ENCODE peak calls at places on chromosomes 16 and 17, in four cellular contexts. Z, T, G and Y are unnamed samples.
A peak's percentile ranks its signal among the peaks of the same experiment; 100 is the strongest.

GRCh38 chr17:77555741-77556291 is 402.7 kb upstream of the TNRC6C start:
- DNase-seq in Z (no peak), T (no peak), G (peak; percentile 27), Y (no peak)

GRCh38 chr17:67942810-67943209 is 53.5 kb downstream of the C17orf58 start:
- DNase-seq in Z (no peak), T (no peak), G (no peak), Y (peak; percentile 44)

GRCh38 chr16:7074715-7075114 is 257.9 kb upstream of the RBFOX1 start:
- DNase-seq in Z (no peak), T (no peak), G (no peak), Y (no peak)

GRCh38 chr17:47324224-47325020 is 667 bp downstream of the EFCAB13 start:
- DNase-seq in Z (peak; percentile 73), T (peak; percentile 65), G (peak; percentile 66), Y (peak; percentile 87)

GRCh38 chr16:4968879-4969278 is 10.7 kb downstream of the SEC14L5 start:
- DNase-seq in Z (no peak), T (no peak), G (no peak), Y (no peak)

GRCh38 chr16:50396770-50397525 is 28.2 kb upstream of the BRD7 start:
- DNase-seq in Z (no peak), T (no peak), G (no peak), Y (no peak)

GRCh38 chr17:28716740-28717577 is 709 bp downstream of the RAB34 start:
- DNase-seq in Z (no peak), T (no peak), G (no peak), Y (peak; percentile 30)

GRCh38 chr16:49782405-49782804 is 73.5 kb downstream of the ZNF423 start:
- DNase-seq in Z (no peak), T (no peak), G (no peak), Y (no peak)

GRCh38 chr16:55368205-55368604 is 44.2 kb downstream of the IRX6 start:
- DNase-seq in Z (no peak), T (no peak), G (no peak), Y (no peak)

GRCh38 chr17:5702951-5703510 is 118.7 kb upstream of the NLRP1 start:
- DNase-seq in Z (no peak), T (no peak), G (no peak), Y (no peak)

GRCh38 chr16:30976486-30976885 is 8.5 kb upstream of the HSD3B7 start:
- DNase-seq in Z (no peak), T (no peak), G (no peak), Y (no peak)

GRCh38 chr16:55392701-55393100 is 68.7 kb downstream of the IRX6 start:
- DNase-seq in Z (no peak), T (no peak), G (no peak), Y (no peak)

GRCh38 chr16:65222049-65222448 is 100.2 kb upstream of the CDH11 start:
- DNase-seq in Z (no peak), T (no peak), G (no peak), Y (no peak)

GRCh38 chr17:73722163-73722562 is 77.9 kb upstream of the SDK2 start:
- DNase-seq in Z (no peak), T (no peak), G (no peak), Y (no peak)

GRCh38 chr17:61458491-61459433 is 6.5 kb downstream of the TBX4 start:
- DNase-seq in Z (no peak), T (no peak), G (no peak), Y (no peak)

GRCh38 chr17:67121317-67121887 is 77.0 kb downstream of the CACNG1 start:
- DNase-seq in Z (peak; percentile 51), T (no peak), G (no peak), Y (no peak)

GRCh38 chr17:72176516-72176851 is 55.7 kb downstream of the SOX9 start:
- DNase-seq in Z (no peak), T (no peak), G (no peak), Y (no peak)

GRCh38 chr16:31696968-31697743 is 169.5 kb downstream of the AHSP start:
- DNase-seq in Z (no peak), T (no peak), G (no peak), Y (peak; percentile 46)

GRCh38 chr17:76408037-76408849 is 23.8 kb downstream of the SPHK1 start:
- DNase-seq in Z (peak; percentile 68), T (no peak), G (peak; percentile 27), Y (peak; percentile 66)

GRCh38 chr17:73683788-73684582 is 39.7 kb upstream of the SDK2 start:
- DNase-seq in Z (peak; percentile 79), T (no peak), G (no peak), Y (no peak)

GRCh38 chr16:84864266-84864955 is 44.6 kb downstream of the CRISPLD2 start:
- DNase-seq in Z (peak; percentile 34), T (no peak), G (no peak), Y (no peak)

GRCh38 chr17:55286681-55287589 is 22.2 kb downstream of the HLF start:
- DNase-seq in Z (no peak), T (no peak), G (no peak), Y (no peak)

GRCh38 chr16:50469744-50470301 is 78.4 kb upstream of the NKD1 start:
- DNase-seq in Z (no peak), T (no peak), G (no peak), Y (no peak)

GRCh38 chr16:3044708-3045107 is 1.7 kb upstream of the MMP25 start:
- DNase-seq in Z (no peak), T (no peak), G (no peak), Y (no peak)

GRCh38 chr16:3045758-3046505 is 429 bp upstream of the MMP25 start:
- DNase-seq in Z (no peak), T (no peak), G (no peak), Y (no peak)

GRCh38 chr16:3038256-3038655 is 1.5 kb upstream of the BICDL2 start:
- DNase-seq in Z (no peak), T (no peak), G (no peak), Y (no peak)

GRCh38 chr16:3038896-3039295 is 2.2 kb upstream of the BICDL2 start:
- DNase-seq in Z (no peak), T (no peak), G (no peak), Y (no peak)

DNA sequence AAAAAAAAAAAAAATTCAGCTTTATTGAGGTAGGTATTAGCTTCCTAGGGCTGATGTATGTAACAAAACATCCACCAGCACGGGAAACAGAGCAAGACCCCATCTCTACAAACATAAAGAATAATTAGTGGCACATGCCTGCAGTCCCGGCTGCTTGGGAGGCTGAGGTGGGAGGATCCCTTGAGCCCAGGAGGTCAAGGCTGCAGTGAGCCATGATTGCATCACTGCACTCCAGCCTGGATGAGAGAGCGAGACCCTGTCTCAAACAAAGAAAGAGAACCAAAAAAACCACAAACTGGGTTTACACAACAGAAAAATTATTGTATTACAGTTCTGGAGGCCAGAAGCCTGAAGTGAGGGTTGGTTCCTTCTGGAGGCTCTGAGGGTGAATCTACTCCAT is 4.0 kb upstream of the MMP25 start:
- DNase-seq in Z (no peak), T (no peak), G (no peak), Y (no peak)
- TF ChIP-seq POLR2A in Z (no peak), T (no peak), G (no peak), Y (no peak)

GRCh38 chr16:81266680-81267095 is 28.2 kb downstream of the BCO1 start:
- DNase-seq in Z (no peak), T (no peak), G (no peak), Y (no peak)
- TF ChIP-seq POLR2A in Z (no peak), T (no peak), G (no peak), Y (no peak)

GRCh38 chr17:40830085-40830776 is 7.8 kb upstream of the KRT10 start:
- DNase-seq in Z (no peak), T (no peak), G (no peak), Y (no peak)

GRCh38 chr17:40825596-40825995 is 3.2 kb upstream of the KRT10 start:
- DNase-seq in Z (no peak), T (no peak), G (no peak), Y (no peak)

GRCh38 chr17:40828454-40829039 is 6.1 kb upstream of the KRT10 start:
- DNase-seq in Z (no peak), T (no peak), G (no peak), Y (peak; percentile 33)

GRCh38 chr17:40824015-40824832 is 1.8 kb upstream of the KRT10 start:
- DNase-seq in Z (no peak), T (no peak), G (no peak), Y (no peak)

GRCh38 chr17:40827746-40828453 is 5.5 kb upstream of the KRT10 start:
- DNase-seq in Z (no peak), T (no peak), G (peak; percentile 49), Y (no peak)
- TF ChIP-seq POLR2A in Z (no peak), T (no peak), G (no peak), Y (no peak)

GRCh38 chr16:90019543-90020259 is 445 bp upstream of the DBNDD1 start:
- DNase-seq in Z (peak; percentile 33), T (no peak), G (no peak), Y (peak; percentile 30)

GRCh38 chr16:90023078-90023447 is 3.8 kb upstream of the DBNDD1 start:
- DNase-seq in Z (no peak), T (no peak), G (no peak), Y (no peak)

GRCh38 chr16:90020838-90021382 is 1.7 kb upstream of the DBNDD1 start:
- DNase-seq in Z (no peak), T (no peak), G (no peak), Y (no peak)

GRCh38 chr16:90020260-90020837 is 1.1 kb upstream of the DBNDD1 start:
- DNase-seq in Z (no peak), T (no peak), G (no peak), Y (no peak)

GRCh38 chr16:90022209-90023077 is 3.2 kb upstream of the DBNDD1 start:
- DNase-seq in Z (peak; percentile 96), T (peak; percentile 87), G (peak; percentile 79), Y (peak; percentile 93)
- TF ChIP-seq POLR2A in Z (no peak), T (no peak), G (no peak), Y (peak; percentile 81)

DNA sequence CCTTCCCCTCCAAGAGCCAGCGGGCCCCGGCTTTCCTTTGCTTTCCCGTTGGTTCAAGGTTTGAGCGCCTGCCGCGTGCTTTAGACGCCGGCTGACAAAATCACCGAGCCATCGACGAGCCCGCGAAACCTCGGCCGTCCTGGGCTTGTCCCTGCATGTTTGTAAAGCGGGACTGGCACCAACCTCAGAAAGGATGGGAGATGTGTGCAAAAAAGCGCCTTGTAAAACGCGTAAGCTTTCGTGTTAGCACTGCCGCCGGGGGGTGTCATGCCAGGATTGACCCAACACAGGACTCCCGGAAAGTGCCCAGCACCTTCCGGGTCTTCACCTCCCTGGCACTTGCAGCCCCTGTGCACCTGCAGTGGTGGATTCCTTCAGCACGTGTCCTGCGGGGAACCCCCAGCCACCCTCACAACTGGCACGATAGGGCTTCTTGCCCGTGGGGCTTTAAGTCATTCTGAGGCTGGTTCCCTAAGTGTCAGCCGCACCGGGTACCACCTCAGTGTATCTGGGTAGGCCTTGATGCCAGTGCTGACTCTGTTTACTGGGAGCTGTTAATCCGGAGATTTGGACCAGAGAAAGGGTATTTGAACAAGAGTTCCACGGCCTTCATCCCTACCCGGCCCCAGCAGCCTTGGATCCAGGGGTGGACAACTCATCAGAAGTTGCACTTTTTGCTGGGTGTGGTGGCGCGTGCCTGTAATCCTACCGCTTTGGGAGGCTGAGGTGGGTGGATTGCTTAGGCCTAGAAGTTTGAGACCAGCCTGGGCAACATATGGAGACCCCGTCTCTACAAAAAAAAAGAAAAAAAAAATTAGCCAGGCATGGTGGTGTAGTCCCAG is 817 bp downstream of the NDUFAF8 start:
- DNase-seq in Z (peak; percentile 31), T (no peak), G (no peak), Y (peak; percentile 33)
- TF ChIP-seq POLR2A in Z (no peak), T (no peak), G (no peak), Y (no peak)

DNA sequence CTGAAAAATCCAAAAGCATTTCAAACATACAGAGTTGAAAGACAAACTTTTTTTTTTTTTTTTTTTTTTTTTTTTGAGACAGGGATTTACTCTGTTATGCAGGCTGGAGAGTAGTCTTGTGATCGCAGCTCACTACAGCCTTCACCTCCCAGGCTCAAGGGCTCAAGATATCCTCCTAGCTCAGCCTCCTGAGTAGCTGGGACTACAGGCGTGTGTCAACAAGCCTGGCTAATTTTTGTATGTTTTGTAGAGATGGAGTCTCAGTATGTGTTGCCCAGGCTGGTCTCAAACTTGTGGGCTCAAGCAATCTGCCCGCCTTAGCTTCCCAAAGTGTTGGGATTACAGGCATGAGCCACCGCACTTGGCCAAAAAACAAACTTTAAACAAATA is 64.2 kb upstream of the KIFC3 start:
- DNase-seq in Z (no peak), T (no peak), G (no peak), Y (no peak)
- TF ChIP-seq POLR2A in Z (no peak), T (no peak), G (no peak), Y (no peak)